ENCODE peak calls at places on chromosomes 2 and 18, in five cellular contexts. C is body of pancreas, H is breast epithelium, I is uterus, Q is IMR-90. T is an unnamed sample.

GRCh38 chr2:69915050-69915945 is at the start of gene MXD1:
- DNase-seq in C (peak), Q (no peak), H (peak), I (no peak), T (no peak)

GRCh38 chr2:185456517-185456916 is 282.1 kb upstream of the FSIP2 start:
- DNase-seq in H (no peak), C (no peak), I (no peak), Q (no peak), T (no peak)

GRCh38 chr2:101344173-101344572 is 35.7 kb upstream of the RNF149 start:
- DNase-seq in Q (no peak), I (no peak), H (no peak), C (no peak), T (no peak)

GRCh38 chr2:223001831-223002230 is 50.2 kb upstream of the KCNE4 start:
- DNase-seq in Q (peak), C (no peak), H (no peak), I (no peak), T (no peak)

GRCh38 chr2:74005786-74006185 is 21.1 kb downstream of the TET3 start:
- DNase-seq in H (no peak), C (no peak), I (no peak), Q (no peak), T (no peak)

GRCh38 chr2:189551808-189552207 is 28.8 kb downstream of the SLC40A1 start:
- DNase-seq in H (no peak), Q (no peak), C (no peak), I (no peak), T (no peak)

GRCh38 chr2:72612614-72613160 is 213.1 kb downstream of the EXOC6B start:
- DNase-seq in Q (no peak), I (no peak), H (no peak), C (no peak), T (no peak)

GRCh38 chr2:159713691-159714585 is 1.6 kb downstream of the MARCHF7 start:
- DNase-seq in I (no peak), H (no peak), Q (peak), C (no peak), T (no peak)

GRCh38 chr2:190382851-190383250 is 25.3 kb upstream of the MFSD6 start:
- DNase-seq in C (peak), I (peak), H (no peak), Q (peak), T (no peak)

GRCh38 chr2:130727286-130727924 is 1.5 kb upstream of the GPR148 start:
- DNase-seq in H (peak), C (peak), Q (peak), I (peak), T (peak)

GRCh38 chr2:71784734-71785549 is 331.6 kb downstream of the DYSF start:
- DNase-seq in C (no peak), I (no peak), H (peak), Q (peak), T (no peak)

GRCh38 chr18:24014986-24015896 is 687 bp downstream of the TTC39C start:
- DNase-seq in I (peak), H (peak), C (peak), Q (peak), T (peak)
- TF ChIP-seq POLR2A in I (no peak), H (peak), C (no peak), Q (peak), T (peak)

DNA sequence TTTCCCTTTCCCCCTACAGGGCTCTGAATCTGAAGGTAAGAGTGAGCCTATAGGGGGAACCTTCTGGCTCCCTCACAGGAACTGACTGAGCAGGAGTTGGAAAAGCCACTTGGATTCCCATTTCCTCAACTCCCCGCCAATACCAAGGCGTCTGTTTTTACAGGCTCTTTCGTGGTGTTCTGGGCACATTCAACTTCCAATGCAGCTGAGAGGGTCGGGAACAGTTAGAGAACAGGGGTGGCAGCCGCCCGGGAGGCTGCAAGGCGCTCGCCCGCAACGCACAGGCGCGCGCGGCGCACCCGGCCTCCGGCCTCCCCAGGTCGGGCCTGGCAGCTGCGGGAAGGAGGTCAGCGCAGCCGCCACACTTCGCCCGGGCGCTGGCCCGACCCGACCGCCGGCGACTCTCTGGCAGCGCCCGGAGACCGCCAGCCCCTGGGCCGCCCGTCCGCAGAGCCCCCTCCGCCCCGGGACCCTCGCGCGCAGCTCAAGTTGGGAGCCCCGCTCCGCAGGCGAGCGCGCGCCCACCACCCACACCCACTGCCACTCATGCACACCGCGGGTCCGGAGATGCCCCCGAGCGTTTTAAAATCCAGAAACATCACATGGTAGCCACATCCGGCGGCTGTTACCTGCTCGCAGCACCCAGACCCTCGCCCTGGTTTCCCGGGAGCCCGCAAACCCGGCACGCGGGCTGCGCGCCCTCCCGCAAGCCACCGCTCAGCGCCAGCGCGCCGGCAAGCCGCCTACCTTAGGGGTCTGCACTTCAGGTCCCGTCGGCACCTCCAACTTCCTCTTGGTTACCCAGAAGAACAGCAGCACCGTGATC is 816 bp downstream of the GALNT14 start:
- DNase-seq in H (no peak), Q (no peak), C (no peak), I (no peak), T (no peak)
- TF ChIP-seq CTCF in H (no peak), Q (no peak), C (no peak), I (no peak), T (no peak)

GRCh38 chr18:48977914-48978313 is 27.1 kb upstream of the SMAD7 start:
- DNase-seq in H (no peak), C (no peak), Q (no peak), I (no peak), T (no peak)

GRCh38 chr18:48983793-48984437 is 33.1 kb upstream of the SMAD7 start:
- DNase-seq in I (no peak), H (no peak), C (no peak), Q (peak), T (no peak)

GRCh38 chr18:48979944-48980890 is 29.5 kb upstream of the SMAD7 start:
- DNase-seq in Q (peak), I (no peak), H (no peak), C (peak), T (no peak)

GRCh38 chr18:48986851-48987761 is 36.3 kb upstream of the SMAD7 start:
- DNase-seq in I (no peak), Q (no peak), H (no peak), C (no peak), T (no peak)

DNA sequence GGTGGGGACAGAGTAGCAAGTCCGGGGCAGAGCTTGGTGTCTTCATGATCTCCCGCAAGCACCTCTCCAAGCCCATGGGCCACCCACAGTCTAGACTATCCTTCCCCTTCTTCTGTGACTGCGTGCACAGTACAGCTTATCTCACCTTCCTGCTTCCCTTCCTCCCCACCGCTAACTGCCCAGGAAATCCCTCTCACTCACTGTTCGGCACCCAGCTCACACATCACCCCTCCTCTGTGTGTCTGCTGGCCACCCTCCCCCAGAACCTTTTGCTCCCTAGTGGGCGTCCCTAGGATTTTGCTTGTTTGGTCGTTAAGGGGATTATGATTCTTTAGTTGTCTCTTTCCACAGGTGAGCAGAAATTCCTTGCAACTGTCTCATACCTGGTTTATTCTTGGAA is 31.5 kb upstream of the SMAD7 start:
- DNase-seq in C (no peak), Q (no peak), H (no peak), I (no peak), T (no peak)
- H3K4me3 ChIP-seq in C (no peak), Q (no peak), H (no peak), I (no peak), T (no peak)

DNA sequence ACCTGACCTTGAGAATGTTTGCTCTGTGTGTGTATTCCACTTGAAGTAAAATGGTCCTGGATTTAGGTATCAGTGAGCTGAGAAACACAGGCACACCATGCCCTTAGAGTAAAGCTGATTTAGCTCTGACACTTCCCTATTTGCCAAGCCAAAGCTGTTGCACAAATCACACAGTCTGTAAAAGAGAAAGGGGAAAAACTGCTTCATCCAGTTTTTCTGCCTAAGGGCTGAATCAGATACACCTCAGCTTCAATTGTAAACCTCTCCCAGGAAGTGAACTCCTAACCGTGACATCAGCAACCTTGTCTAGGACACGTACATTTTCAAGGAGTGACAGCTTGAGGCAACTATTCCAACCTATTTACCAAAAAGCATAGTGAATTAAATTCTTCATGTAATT is 150.4 kb downstream of the NR4A2 start:
- DNase-seq in Q (no peak), H (peak), C (peak), I (no peak), T (no peak)
- TF ChIP-seq POLR2A in Q (no peak), H (no peak), C (no peak), I (no peak), T (no peak)

GRCh38 chr2:136117391-136117841 is 533 bp downstream of the CXCR4 start:
- DNase-seq in H (no peak), Q (peak), I (no peak), C (no peak), T (no peak)
- TF ChIP-seq CTCF in H (no peak), Q (no peak), I (no peak), C (no peak), T (no peak)

DNA sequence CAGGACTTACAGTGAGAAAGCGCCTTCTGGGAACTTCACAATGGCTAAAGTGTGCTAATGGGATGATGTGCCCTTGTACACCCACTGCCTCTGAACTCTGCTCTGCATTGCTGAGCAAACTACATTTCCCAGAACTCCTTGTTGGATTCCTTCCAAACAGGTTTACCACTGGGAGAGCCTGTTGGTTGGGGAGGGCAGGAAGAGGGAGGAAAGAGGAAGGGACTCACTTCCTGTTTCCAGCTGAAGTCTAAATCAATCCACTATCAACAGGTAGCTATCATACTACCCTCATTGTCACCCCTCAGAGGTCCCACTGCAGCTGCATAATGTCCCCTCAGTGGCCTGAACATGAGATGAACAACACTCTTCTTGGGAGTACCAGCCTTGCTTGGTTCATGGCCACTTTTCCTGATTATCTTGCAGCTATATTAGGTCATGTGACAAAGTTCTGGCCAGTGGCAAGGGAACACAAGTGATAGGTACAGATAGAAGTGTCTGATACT is 109.7 kb downstream of the MSH2 start:
- DNase-seq in H (no peak), Q (peak), C (no peak), I (no peak), T (no peak)
- H3K4me3 ChIP-seq in H (no peak), Q (no peak), C (no peak), I (no peak), T (no peak)

DNA sequence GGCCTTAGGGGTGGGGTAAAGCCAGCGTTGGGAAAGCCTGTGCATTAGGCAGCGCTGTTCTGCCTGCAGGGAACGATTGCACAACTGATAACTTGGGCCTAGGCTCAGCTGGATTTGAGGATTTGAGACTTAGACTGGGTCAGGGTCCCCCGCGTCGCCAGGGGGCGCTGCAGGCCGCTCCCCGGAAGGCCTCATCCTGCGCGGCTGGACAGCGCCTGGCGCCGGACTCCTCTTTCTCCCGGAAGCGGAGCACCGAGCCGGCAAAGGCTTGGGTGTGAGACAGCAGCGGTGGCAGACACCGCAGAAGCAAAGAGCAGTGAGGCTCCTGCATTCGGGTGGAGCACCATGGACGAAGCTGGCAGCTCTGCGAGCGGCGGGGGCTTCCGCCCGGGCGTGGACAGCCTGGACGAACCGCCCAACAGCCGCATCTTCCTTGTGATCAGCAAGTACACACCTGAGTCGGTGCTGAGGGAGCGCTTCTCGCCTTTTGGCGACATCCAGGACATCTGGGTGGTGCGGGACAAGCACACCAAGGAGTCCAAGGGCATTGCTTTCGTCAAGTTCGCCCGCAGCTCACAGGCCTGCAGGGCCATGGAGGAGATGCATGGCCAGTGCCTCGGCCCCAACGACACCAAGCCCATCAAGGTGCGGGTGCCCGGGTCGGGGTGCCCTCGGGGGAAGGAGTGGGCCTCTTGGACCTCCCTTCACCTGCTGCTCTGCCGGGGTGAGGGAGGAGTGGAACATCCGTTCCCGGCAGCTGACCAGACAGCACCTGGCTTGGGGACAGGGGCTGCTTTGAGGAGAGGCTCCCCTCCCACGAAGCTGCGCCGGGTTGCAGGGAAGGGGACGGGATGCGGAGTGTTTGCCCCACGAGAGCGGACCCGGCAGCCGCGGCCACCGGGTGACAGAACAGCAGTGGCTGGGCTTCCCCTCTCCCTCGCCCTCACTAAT is at the start of gene RBM45:
- DNase-seq in H (peak), Q (peak), I (peak), C (peak), T (peak)
- TF ChIP-seq POLR2A in H (no peak), Q (peak), I (no peak), C (peak), T (peak)

DNA sequence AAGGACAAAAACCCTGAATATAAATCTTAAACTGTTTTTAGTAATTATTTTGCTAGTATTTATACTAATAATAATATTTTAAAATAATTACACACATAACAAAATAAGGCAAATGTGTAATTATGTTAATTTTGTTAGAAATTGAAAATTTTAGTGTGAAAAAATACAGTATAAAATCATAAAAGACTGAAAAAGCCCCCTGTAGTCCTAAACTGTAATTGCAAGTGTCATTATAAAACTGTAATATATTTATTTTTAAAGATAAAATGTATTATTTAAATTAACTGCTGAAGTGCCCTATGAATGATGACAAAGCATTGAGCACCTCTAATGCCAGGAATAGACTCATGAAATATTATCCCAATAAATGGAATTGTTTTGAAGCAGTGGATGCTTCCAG is 1117.7 kb downstream of the CBLN2 start:
- DNase-seq in Q (no peak), I (no peak), C (no peak), H (no peak), T (no peak)
- TF ChIP-seq CTCF in Q (no peak), I (no peak), C (no peak), H (no peak), T (no peak)

DNA sequence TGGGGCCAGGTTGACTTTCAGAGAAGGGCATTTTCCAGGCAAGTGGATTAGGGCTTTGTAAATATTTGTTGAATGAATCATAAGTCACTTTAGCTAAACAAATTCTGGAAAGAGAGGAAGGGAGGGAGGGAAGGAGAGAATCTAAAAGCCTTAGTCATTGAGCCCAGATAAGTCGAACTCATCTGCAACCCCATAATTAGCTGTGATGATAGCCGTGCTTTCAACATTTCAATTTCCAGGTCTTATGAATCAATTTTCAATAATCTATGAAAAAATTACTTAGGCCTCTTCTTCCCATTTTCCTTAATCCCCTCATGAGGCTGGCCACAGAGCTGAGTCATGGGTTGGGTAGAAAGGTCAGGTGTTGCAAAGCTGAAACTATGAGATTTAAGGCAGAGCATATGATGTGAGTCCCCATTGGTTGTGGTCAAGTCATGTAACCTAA is 111.9 kb upstream of the MAPRE2 start:
- DNase-seq in C (no peak), H (no peak), Q (peak), I (no peak), T (no peak)
- H3K4me3 ChIP-seq in C (no peak), H (no peak), Q (no peak), I (no peak), T (no peak)

DNA sequence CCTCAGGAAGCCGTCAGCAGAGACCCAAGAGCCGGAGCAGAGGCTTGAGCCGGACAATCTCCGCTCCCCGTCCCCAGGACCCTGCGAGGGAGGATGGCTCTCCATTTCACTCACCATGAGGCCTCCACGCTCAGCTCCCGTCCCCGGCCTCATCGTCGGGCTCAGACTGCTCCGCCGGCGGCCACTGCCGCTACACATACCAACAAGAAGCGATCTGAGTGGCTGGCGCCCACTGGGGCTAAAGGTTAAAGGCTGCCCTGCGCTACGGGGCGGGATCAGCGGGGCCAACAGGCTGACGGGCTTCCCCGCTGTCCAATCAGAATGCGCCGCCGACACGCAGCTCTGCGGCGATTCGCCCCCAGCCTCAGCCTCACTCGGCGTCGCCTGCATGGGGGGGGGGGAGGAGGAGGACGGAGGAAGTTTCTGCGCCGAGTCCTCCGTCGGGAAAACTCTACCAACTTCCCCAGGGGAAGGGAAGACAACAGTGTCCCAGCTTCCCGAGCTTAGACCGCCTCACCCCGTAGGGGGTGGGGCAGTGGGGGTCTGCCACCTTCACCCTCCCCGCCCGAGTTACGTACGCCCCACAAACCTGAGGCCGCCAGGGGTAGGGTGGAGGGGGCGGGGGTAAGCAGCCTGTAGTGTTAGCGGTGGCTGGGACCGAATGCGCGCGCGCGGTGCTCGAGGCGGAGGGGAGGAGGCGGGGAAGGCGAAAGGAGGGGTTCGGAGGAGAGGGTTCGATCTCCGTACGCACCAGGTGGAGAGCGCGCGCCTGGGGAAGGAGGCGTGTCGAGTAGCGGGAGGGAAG is at the start of gene PRPF40A:
- DNase-seq in H (peak), I (peak), C (peak), Q (peak), T (peak)
- TF ChIP-seq POLR2A in H (peak), I (peak), C (peak), Q (peak), T (peak)

T was measured in sigmoid colon.